ENCODE peak calls at places on chromosome 17, in eight cellular contexts. E is foreskin fibroblast, D is right atrium auricular region, B is cardiac muscle cell, T is neural progenitor cell, W is transverse colon, I is trophoblast cell, J is breast epithelium. X is an unnamed sample.

GRCh38 chr17:27810902-27811557 is 10.7 kb upstream of the NOS2 start:
- DNase-seq in J (no peak), I (peak; percentile 94), T (no peak), B (no peak), D (no peak), W (no peak), E (peak; percentile 35), X (no peak)

GRCh38 chr17:49845210-49845782 is 2.6 kb downstream of the TAC4 start:
- DNase-seq in W (no peak), T (no peak), E (peak; percentile 22), D (no peak), B (peak; percentile 29), J (no peak), I (no peak), X (no peak)

GRCh38 chr17:82587234-82588086 is 60.8 kb downstream of the WDR45B start:
- DNase-seq in D (no peak), J (no peak), T (no peak), B (no peak), I (no peak), E (no peak), W (no peak), X (no peak)

GRCh38 chr17:75679706-75680201 is 12.6 kb downstream of the SAP30BP start:
- DNase-seq in I (peak; percentile 91), E (peak; percentile 51), W (peak; percentile 60), B (peak; percentile 31), T (no peak), D (no peak), J (peak; percentile 82), X (no peak)

GRCh38 chr17:73396429-73397277 is 84.9 kb upstream of the CDC42EP4 start:
- DNase-seq in T (no peak), D (no peak), E (no peak), B (no peak), W (no peak), I (no peak), J (no peak), X (no peak)

GRCh38 chr17:31413871-31414589 is 22.6 kb downstream of the RAB11FIP4 start:
- DNase-seq in J (no peak), B (peak; percentile 78), I (peak; percentile 57), E (peak; percentile 81), T (peak; percentile 90), D (no peak), W (no peak), X (peak; percentile 64)

GRCh38 chr17:7108981-7109380 is 5.6 kb downstream of the ASGR2 start:
- DNase-seq in I (no peak), T (no peak), D (no peak), E (no peak), B (no peak), J (no peak), W (no peak), X (no peak)

GRCh38 chr17:40664582-40665333 is at the start of gene KRT222:
- DNase-seq in T (peak; percentile 38), E (peak; percentile 24), I (no peak), D (no peak), B (no peak), J (no peak), W (no peak), X (no peak)

GRCh38 chr17:62653831-62654829 is 26.7 kb downstream of the MRC2 start:
- DNase-seq in T (peak; percentile 75), E (peak; percentile 95), J (no peak), B (peak; percentile 66), I (peak; percentile 64), D (peak; percentile 77), W (peak; percentile 28), X (peak; percentile 33)

GRCh38 chr17:3812284-3812683 is 11.3 kb upstream of the ITGAE start:
- DNase-seq in I (peak; percentile 6), J (no peak), B (no peak), W (no peak), D (no peak), T (no peak), E (no peak), X (no peak)

GRCh38 chr17:82228842-82229685 is at the start of gene SLC16A3:
- DNase-seq in D (no peak), I (peak; percentile 79), W (peak; percentile 78), E (peak; percentile 95), B (peak; percentile 83), T (peak; percentile 91), J (no peak), X (peak; percentile 48)

GRCh38 chr17:28407130-28407973 is 1.3 kb upstream of the SLC46A1 start:
- DNase-seq in D (no peak), E (no peak), W (no peak), T (peak; percentile 27), I (no peak), B (no peak), J (peak; percentile 83), X (no peak)

GRCh38 chr17:65183736-65184135 is 46.6 kb downstream of the RGS9 start:
- DNase-seq in J (peak; percentile 65), W (no peak), E (peak; percentile 31), I (peak; percentile 18), T (peak; percentile 76), D (no peak), B (peak; percentile 71), X (peak; percentile 47)

GRCh38 chr17:78764871-78765270 is 17.2 kb downstream of the CYTH1 start:
- DNase-seq in D (no peak), J (no peak), B (no peak), W (no peak), T (no peak), I (no peak), E (no peak), X (no peak)

GRCh38 chr17:52024296-52024870 is 134.1 kb downstream of the CA10 start:
- DNase-seq in D (no peak), E (no peak), I (no peak), W (no peak), T (no peak), J (no peak), B (peak; percentile 22), X (peak; percentile 13)

GRCh38 chr17:78559749-78560368 is 17.3 kb downstream of the DNAH17 start:
- DNase-seq in E (no peak), W (no peak), B (no peak), I (peak; percentile 31), T (no peak), D (no peak), J (no peak), X (no peak)

GRCh38 chr17:60646701-60647100 is 30.9 kb upstream of the BCAS3 start:
- DNase-seq in J (no peak), I (no peak), E (no peak), D (no peak), B (no peak), W (no peak), T (no peak), X (no peak)

GRCh38 chr17:42025191-42025579 is 5.3 kb downstream of the NKIRAS2 start:
- DNase-seq in E (no peak), T (no peak), D (no peak), B (no peak), J (no peak), W (no peak), I (no peak), X (no peak)

GRCh38 chr17:31273511-31273910 is 23.5 kb downstream of the OMG start:
- DNase-seq in T (no peak), D (no peak), B (no peak), W (no peak), E (peak; percentile 8), J (no peak), I (no peak), X (no peak)

GRCh38 chr17:41308918-41309359 is at the start of gene KRTAP16-1:
- DNase-seq in I (no peak), B (no peak), T (no peak), D (no peak), J (no peak), E (no peak), W (no peak), X (no peak)

GRCh38 chr17:33750943-33751701 is 458.0 kb upstream of the ASIC2 start:
- DNase-seq in J (peak; percentile 44), T (peak; percentile 79), I (peak; percentile 85), B (peak; percentile 73), E (peak; percentile 79), D (peak; percentile 75), W (peak; percentile 59), X (peak; percentile 25)

DNA sequence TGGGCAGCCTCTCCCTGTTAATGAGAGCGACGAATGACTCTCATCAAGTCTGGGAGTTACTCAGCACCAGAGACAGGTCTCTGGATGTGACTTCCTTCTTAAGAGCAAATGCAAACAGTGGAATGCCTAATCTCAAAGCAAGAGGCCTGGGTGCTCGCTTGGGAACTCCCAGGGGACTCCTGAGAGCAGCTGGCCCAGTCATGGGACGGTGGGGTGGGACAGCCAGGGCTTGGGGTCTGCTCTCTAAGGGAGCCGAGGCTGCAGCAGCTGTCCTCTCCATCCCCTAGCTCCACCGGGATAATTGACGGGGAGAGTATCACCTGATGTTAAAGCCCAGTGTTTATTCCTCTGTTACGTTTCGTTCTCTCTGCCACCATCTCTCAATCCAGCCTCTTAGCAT is 35.2 kb upstream of the CRHR1 start:
- DNase-seq in T (no peak), J (no peak), E (no peak), B (no peak), W (no peak), D (no peak), I (no peak), X (no peak)
- H3K4me3 ChIP-seq in T (no peak overlapping the region), J (no peak overlapping the region), E (no peak overlapping the region), B (no peak overlapping the region), W (no peak overlapping the region), D (no peak overlapping the region), I (no peak overlapping the region), X (no peak overlapping the region)

GRCh38 chr17:5466295-5466694 is 2.5 kb downstream of the DHX33 start:
- DNase-seq in T (no peak), D (no peak), E (no peak), I (no peak), B (no peak), J (no peak), W (no peak), X (no peak)
- H3K4me3 ChIP-seq in T (peak overlapping the region; percentile 88), D (no peak overlapping the region), E (no peak overlapping the region), I (no peak overlapping the region), B (no peak overlapping the region), J (no peak overlapping the region), W (no peak overlapping the region), X (no peak overlapping the region)

GRCh38 chr17:76884995-76885896 is 17.0 kb downstream of the MGAT5B start:
- DNase-seq in J (no peak), I (no peak), T (no peak), E (no peak), B (no peak), W (no peak), D (no peak), X (no peak)
- H3K4me3 ChIP-seq in J (no peak overlapping the region), I (no peak overlapping the region), T (no peak overlapping the region), E (no peak overlapping the region), B (no peak overlapping the region), W (no peak overlapping the region), D (no peak overlapping the region), X (no peak overlapping the region)

GRCh38 chr17:72118588-72119279 is 2.1 kb upstream of the SOX9 start:
- DNase-seq in I (peak; percentile 37), D (peak; percentile 86), J (peak; percentile 83), W (peak; percentile 81), T (peak; percentile 84), B (peak; percentile 93), E (peak; percentile 91), X (peak; percentile 76)

GRCh38 chr17:72115789-72116520 is 4.9 kb upstream of the SOX9 start:
- DNase-seq in B (no peak), D (no peak), E (no peak), W (no peak), I (no peak), T (peak; percentile 59), J (no peak), X (no peak)

GRCh38 chr17:72117470-72117747 is 3.4 kb upstream of the SOX9 start:
- DNase-seq in T (no peak), E (no peak), J (no peak), D (no peak), W (no peak), B (no peak), I (no peak), X (no peak)

GRCh38 chr17:72117748-72118587 is 2.9 kb upstream of the SOX9 start:
- DNase-seq in I (no peak), W (peak; percentile 29), E (peak; percentile 48), D (no peak), B (no peak), J (no peak), T (peak; percentile 67), X (no peak)

GRCh38 chr17:72116692-72117469 is 3.9 kb upstream of the SOX9 start:
- DNase-seq in W (peak; percentile 30), T (peak; percentile 48), J (no peak), E (peak; percentile 52), D (no peak), B (peak; percentile 47), I (no peak), X (no peak)
- H3K4me3 ChIP-seq in W (no peak overlapping the region), T (peak overlapping the region; percentile 43), J (peak overlapping the region; percentile 85), E (peak overlapping the region; percentile 25), D (peak overlapping the region; percentile 41), B (peak overlapping the region; percentile 22), I (peak overlapping the region; percentile 50), X (peak overlapping the region; percentile 76)